ENCODE peak calls at places on chromosomes 12 and 14, in six cellular contexts. X is pancreas, C is sigmoid colon, K is suprapubic skin, M is adrenal gland, D is PC-9. P is an unnamed sample.

GRCh38 chr12:27762757-27763156 is 17.3 kb upstream of the KLHL42 start:
- DNase-seq in C (no peak), X (no peak), K (no peak), M (no peak), D (peak), P (no peak)

GRCh38 chr14:72876021-72876709 is 17.7 kb downstream of the DPF3 start:
- DNase-seq in X (no peak), M (no peak), D (no peak), C (no peak), K (no peak), P (no peak)

GRCh38 chr12:127629066-127629820 is 637.7 kb upstream of the TMEM132C start:
- DNase-seq in M (no peak), X (no peak), D (no peak), C (no peak), K (no peak), P (no peak)

GRCh38 chr12:108734200-108734906 is 3.0 kb upstream of the CORO1C start:
- DNase-seq in X (peak), K (peak), C (no peak), M (peak), D (peak), P (peak)

GRCh38 chr14:79293482-79293881 is 917.8 kb downstream of the DIO2 start:
- DNase-seq in K (no peak), D (no peak), M (no peak), X (no peak), C (peak), P (no peak)

GRCh38 chr14:31292962-31293616 is 85.5 kb upstream of the HECTD1 start:
- DNase-seq in M (no peak), X (no peak), D (no peak), C (no peak), K (no peak), P (no peak)

GRCh38 chr12:91778938-91779400 is 366.7 kb downstream of the BTG1 start:
- DNase-seq in D (peak), M (peak), C (peak), X (no peak), K (no peak), P (peak)

GRCh38 chr12:32139064-32139421 is 32.4 kb downstream of the BICD1 start:
- DNase-seq in C (no peak), M (no peak), X (no peak), K (no peak), D (no peak), P (no peak)

GRCh38 chr14:49766839-49767238 is 1.1 kb upstream of the KLHDC2 start:
- DNase-seq in K (no peak), X (peak), C (no peak), D (peak), M (peak), P (no peak)

GRCh38 chr12:98490491-98491453 is 24.6 kb upstream of the TMPO start:
- DNase-seq in X (peak), M (peak), K (peak), D (peak), C (peak), P (peak)

GRCh38 chr12:13024151-13024946 is 19.8 kb upstream of the FAM234B start:
- DNase-seq in D (peak), K (no peak), X (peak), M (peak), C (no peak), P (no peak)

GRCh38 chr14:78254911-78255431 is 84.8 kb downstream of the NRXN3 start:
- DNase-seq in X (no peak), M (no peak), K (no peak), C (no peak), D (no peak), P (no peak)

GRCh38 chr12:58420496-58420895 is 479.1 kb downstream of the ATP23 start:
- DNase-seq in M (no peak), C (no peak), X (no peak), D (peak), K (no peak), P (no peak)

GRCh38 chr14:55398679-55399078 is 13.0 kb downstream of the ATG14 start:
- DNase-seq in D (peak), M (peak), C (no peak), X (no peak), K (no peak), P (no peak)

GRCh38 chr12:96889273-96889933 is 17.7 kb upstream of the NEDD1 start:
- DNase-seq in X (no peak), C (no peak), D (peak), K (no peak), M (no peak), P (no peak)

GRCh38 chr14:102272392-102272791 is 32.6 kb downstream of the MOK start:
- DNase-seq in M (no peak), K (no peak), X (no peak), C (no peak), D (no peak), P (no peak)

GRCh38 chr12:118714051-118714460 is 267.3 kb upstream of the SRRM4 start:
- DNase-seq in C (no peak), M (peak), K (no peak), D (peak), X (peak), P (no peak)

GRCh38 chr14:32564591-32564990 is 235.5 kb downstream of the AKAP6 start:
- DNase-seq in K (no peak), C (no peak), X (no peak), D (no peak), M (no peak), P (no peak)

GRCh38 chr14:24092960-24093900 is 881 bp upstream of the PCK2 start:
- DNase-seq in C (peak), X (peak), M (no peak), K (no peak), D (no peak), P (no peak)
- H3K4me3 ChIP-seq in C (peak), X (peak), M (no peak), K (peak), D (no peak), P (peak)

DNA sequence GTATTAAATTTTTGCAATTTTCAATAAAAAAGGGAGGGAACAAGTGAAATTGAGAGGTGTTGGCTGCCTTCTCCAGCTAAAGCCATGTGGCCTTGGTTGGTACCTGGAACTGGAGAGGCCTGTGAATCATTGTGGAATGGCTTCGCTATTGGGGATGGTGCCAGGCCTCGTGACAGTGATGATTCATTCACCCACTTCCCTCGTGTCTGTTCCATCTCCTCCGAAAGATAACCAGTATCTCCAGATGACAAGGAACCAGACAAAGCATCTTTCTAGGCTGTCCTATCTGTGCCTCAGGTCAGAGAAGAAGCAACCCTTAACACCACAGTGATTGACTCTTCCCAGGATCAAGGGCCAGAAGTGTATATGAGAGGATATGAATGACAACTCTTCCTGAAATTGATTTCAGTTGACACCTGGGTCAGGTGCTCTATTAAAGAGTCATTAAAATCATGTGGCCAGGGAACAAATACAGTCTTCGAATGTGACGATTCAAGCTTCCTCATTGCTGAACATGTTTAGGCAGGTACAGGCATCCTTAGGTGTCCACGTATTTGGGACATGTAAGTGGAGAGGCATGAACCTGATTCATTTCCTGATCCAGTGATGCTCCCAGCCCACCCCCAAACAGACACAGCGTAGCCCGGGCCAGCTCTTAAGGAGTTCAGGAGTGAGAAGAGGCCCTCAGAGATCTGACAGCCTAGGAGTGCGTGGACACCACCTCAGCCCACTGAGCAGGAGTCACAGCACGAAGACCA is at the start of gene RNASE7:
- DNase-seq in M (peak), C (no peak), X (peak), K (no peak), D (no peak), P (no peak)
- H3K27ac ChIP-seq in M (peak), C (no peak), X (peak), K (peak), D (no peak), P (peak)

GRCh38 chr12:43914923-43915468 is 79.1 kb downstream of the TMEM117 start:
- DNase-seq in D (no peak), K (no peak), C (no peak), X (no peak), M (no peak), P (no peak)
- TF ChIP-seq CTCF in D (no peak), K (no peak), C (no peak), X (no peak), M (no peak), P (no peak)

GRCh38 chr12:79652521-79652920 is 38.2 kb downstream of the PAWR start:
- DNase-seq in C (no peak), M (no peak), X (no peak), D (no peak), K (no peak), P (no peak)
- H3K4me3 ChIP-seq in C (no peak), M (no peak), X (no peak), D (no peak), K (no peak), P (no peak)

GRCh38 chr12:645563-646071 is 17.6 kb downstream of the NINJ2 start:
- DNase-seq in M (peak), X (no peak), D (no peak), C (peak), K (no peak), P (no peak)
- H3K27ac ChIP-seq in M (peak), X (peak), D (peak), C (peak), K (peak), P (peak)

GRCh38 chr14:23052182-23052623 is 5.1 kb downstream of the CDH24 start:
- DNase-seq in X (no peak), C (no peak), M (no peak), D (no peak), K (no peak), P (peak)
- TF ChIP-seq CTCF in X (no peak), C (no peak), M (no peak), D (no peak), K (peak), P (no peak)

GRCh38 chr12:89348894-89349669 is 3.2 kb downstream of the DUSP6 start:
- DNase-seq in M (no peak), C (no peak), K (no peak), X (no peak), D (no peak), P (no peak)
- H3K4me3 ChIP-seq in M (no peak), C (peak), K (peak), X (peak), D (peak), P (peak)

DNA sequence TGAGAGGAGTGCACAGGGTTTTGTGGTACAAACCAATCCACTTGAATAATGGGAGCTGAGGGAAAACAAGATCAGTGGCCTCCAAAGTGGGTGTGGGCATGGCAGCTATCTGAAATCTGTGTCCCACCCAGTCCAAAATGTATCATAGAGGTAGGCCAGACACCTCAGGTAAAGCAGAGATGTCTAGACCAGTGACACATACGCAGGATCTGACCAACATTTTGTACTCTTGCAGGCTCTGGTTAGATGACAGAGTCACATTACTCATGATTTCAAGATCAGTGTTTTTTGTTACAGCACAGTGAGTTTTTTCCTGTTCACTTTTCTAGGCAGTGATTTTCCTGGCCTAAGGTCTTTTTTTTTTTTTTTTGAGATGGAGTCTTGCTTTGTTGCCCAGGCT is 211.8 kb downstream of the PCNX1 start:
- DNase-seq in X (no peak), C (no peak), D (peak), K (no peak), M (no peak), P (no peak)
- H3K27ac ChIP-seq in X (peak), C (peak), D (peak), K (no peak), M (peak), P (no peak)